ENCODE peak calls at places on chromosomes 13 and 19, in ten cellular contexts. P, Q, E, U, L, T, F, H, Y and G are unnamed samples.

GRCh38 chr19:2479556-2480194 is 3.7 kb downstream of the GADD45B start:
- DNase-seq in P (no peak), F (no peak), E (no peak), Y (no peak), L (no peak), T (no peak), H (no peak), Q (no peak), U (no peak), G (no peak)

GRCh38 chr19:57623091-57623490 is 9.0 kb downstream of the ZNF134 start:
- DNase-seq in Q (no peak), U (no peak), T (no peak), L (no peak), F (no peak), P (no peak), H (no peak), Y (no peak), E (no peak), G (no peak)

GRCh38 chr13:44280461-44280860 is 93.2 kb upstream of the SERP2 start:
- DNase-seq in P (no peak), Q (no peak), E (no peak), L (no peak), Y (peak; percentile 89), F (no peak), U (peak; percentile 36), T (no peak), H (no peak), G (no peak)

GRCh38 chr19:2345794-2346663 is 14.0 kb upstream of the TMPRSS9 start:
- DNase-seq in H (no peak), U (no peak), E (no peak), T (no peak), L (no peak), P (no peak), Y (no peak), Q (no peak), F (no peak), G (no peak)

GRCh38 chr13:67880916-67881315 is 650.8 kb upstream of the PCDH9 start:
- DNase-seq in F (no peak), L (no peak), T (no peak), H (no peak), Y (no peak), E (no peak), P (no peak), U (peak; percentile 41), Q (no peak), G (no peak)

GRCh38 chr19:49932731-49933131 is 3.4 kb upstream of the NUP62 start:
- DNase-seq in L (peak; percentile 46), Q (peak; percentile 26), Y (no peak), F (no peak), H (no peak), P (no peak), U (no peak), E (no peak), T (no peak), G (no peak)

GRCh38 chr19:6239401-6239844 is 40.4 kb downstream of the MLLT1 start:
- DNase-seq in H (no peak), Q (no peak), U (no peak), P (peak; percentile 76), E (peak; percentile 73), L (no peak), F (no peak), T (no peak), Y (no peak), G (no peak)

GRCh38 chr19:23403581-23404324 is 8.5 kb upstream of the ZNF91 start:
- DNase-seq in U (no peak), Y (no peak), T (no peak), L (no peak), H (no peak), P (no peak), Q (no peak), F (no peak), E (no peak), G (no peak)

GRCh38 chr19:39582442-39582841 is 19.9 kb upstream of the LGALS13 start:
- DNase-seq in Q (peak; percentile 16), P (no peak), Y (no peak), L (no peak), E (no peak), U (no peak), H (no peak), F (no peak), T (no peak), G (no peak)

GRCh38 chr19:56290104-56290503 is 17.6 kb downstream of the EDDM13 start:
- DNase-seq in F (no peak), Q (no peak), T (no peak), L (no peak), Y (no peak), E (no peak), U (no peak), H (no peak), P (no peak), G (no peak)

GRCh38 chr19:46466536-46467199 is 4.7 kb downstream of the PNMA8A start:
- DNase-seq in L (no peak), E (no peak), F (no peak), Y (no peak), U (peak; percentile 55), T (peak; percentile 38), H (no peak), Q (no peak), P (peak; percentile 85), G (no peak)

GRCh38 chr19:48997972-48998371 is 4.3 kb downstream of the RUVBL2 start:
- DNase-seq in P (peak; percentile 64), T (no peak), Q (peak; percentile 41), Y (peak; percentile 54), U (no peak), H (no peak), F (peak; percentile 84), E (no peak), L (peak; percentile 71), G (no peak)

GRCh38 chr13:22948421-22948820 is 232.4 kb upstream of the SGCG start:
- DNase-seq in U (no peak), F (no peak), P (no peak), L (no peak), E (no peak), Q (no peak), T (no peak), H (no peak), Y (no peak), G (no peak)

GRCh38 chr19:31286491-31286890 is 62.7 kb downstream of the TSHZ3 start:
- DNase-seq in E (no peak), P (no peak), L (no peak), Q (no peak), T (no peak), U (no peak), Y (no peak), H (no peak), F (no peak), G (no peak)

GRCh38 chr13:42615691-42616090 is 41.7 kb downstream of the TNFSF11 start:
- DNase-seq in E (no peak), T (no peak), P (no peak), Q (no peak), Y (peak; percentile 20), F (no peak), U (no peak), L (no peak), H (no peak), G (no peak)